ENCODE peak calls at places on chromosomes 4 and X, in five cellular contexts. G is erythroblast, D is heart left ventricle, M is A549, K is uterus. A is an unnamed sample.

GRCh38 chrX:134670241-134670811 is 12.1 kb upstream of the PLAC1 start:
- DNase-seq in K (no peak), D (no peak), M (peak; percentile 78), G (no peak), A (no peak)

GRCh38 chrX:29652484-29652883 is 562.9 kb upstream of the MAGEB2 start:
- DNase-seq in G (no peak), M (no peak), K (no peak), D (no peak), A (no peak)

GRCh38 chrX:68503830-68504229 is 5.0 kb downstream of the YIPF6 start:
- DNase-seq in M (no peak), D (no peak), K (no peak), G (no peak), A (no peak)

GRCh38 chr4:183532823-183533222 is 28.0 kb downstream of the ING2 start:
- DNase-seq in D (no peak), G (no peak), M (no peak), K (no peak), A (no peak)

GRCh38 chrX:124211312-124211942 is 121.0 kb upstream of the TEX13D start:
- DNase-seq in K (no peak), G (peak; percentile 42), M (peak; percentile 20), D (no peak), A (no peak)

GRCh38 chr4:139275281-139275735 is 4.7 kb downstream of the MGARP start:
- DNase-seq in D (no peak), M (no peak), K (no peak), G (no peak), A (no peak)

GRCh38 chr4:8070751-8071718 is 87.6 kb downstream of the ABLIM2 start:
- DNase-seq in G (no peak), D (no peak), K (no peak), M (no peak), A (no peak)

GRCh38 chr4:170522427-170522970 is 432.7 kb upstream of the AADAT start:
- DNase-seq in M (no peak), D (no peak), G (no peak), K (no peak), A (no peak)

GRCh38 chrX:20517565-20517964 is 250.9 kb upstream of the RPS6KA3 start:
- DNase-seq in D (no peak), K (no peak), M (no peak), G (no peak), A (no peak)

GRCh38 chr4:174528226-174528625 is 5.9 kb upstream of the HPGD start:
- DNase-seq in D (no peak), K (no peak), M (no peak), G (peak; percentile 28), A (no peak)

GRCh38 chrX:39724544-39724943 is 373.2 kb downstream of the BCOR start:
- DNase-seq in D (no peak), G (no peak), K (no peak), M (no peak), A (no peak)

GRCh38 chr4:53551963-53552362 is 39.3 kb downstream of the LNX1 start:
- DNase-seq in G (no peak), D (no peak), K (no peak), M (no peak), A (peak; percentile 17)

GRCh38 chr4:82519776-82520175 is 42.0 kb downstream of the TMEM150C start:
- DNase-seq in M (no peak), G (no peak), D (no peak), K (no peak), A (no peak)
- TF ChIP-seq POLR2A in M (no peak), G (no peak), D (no peak), K (no peak), A (no peak)

DNA sequence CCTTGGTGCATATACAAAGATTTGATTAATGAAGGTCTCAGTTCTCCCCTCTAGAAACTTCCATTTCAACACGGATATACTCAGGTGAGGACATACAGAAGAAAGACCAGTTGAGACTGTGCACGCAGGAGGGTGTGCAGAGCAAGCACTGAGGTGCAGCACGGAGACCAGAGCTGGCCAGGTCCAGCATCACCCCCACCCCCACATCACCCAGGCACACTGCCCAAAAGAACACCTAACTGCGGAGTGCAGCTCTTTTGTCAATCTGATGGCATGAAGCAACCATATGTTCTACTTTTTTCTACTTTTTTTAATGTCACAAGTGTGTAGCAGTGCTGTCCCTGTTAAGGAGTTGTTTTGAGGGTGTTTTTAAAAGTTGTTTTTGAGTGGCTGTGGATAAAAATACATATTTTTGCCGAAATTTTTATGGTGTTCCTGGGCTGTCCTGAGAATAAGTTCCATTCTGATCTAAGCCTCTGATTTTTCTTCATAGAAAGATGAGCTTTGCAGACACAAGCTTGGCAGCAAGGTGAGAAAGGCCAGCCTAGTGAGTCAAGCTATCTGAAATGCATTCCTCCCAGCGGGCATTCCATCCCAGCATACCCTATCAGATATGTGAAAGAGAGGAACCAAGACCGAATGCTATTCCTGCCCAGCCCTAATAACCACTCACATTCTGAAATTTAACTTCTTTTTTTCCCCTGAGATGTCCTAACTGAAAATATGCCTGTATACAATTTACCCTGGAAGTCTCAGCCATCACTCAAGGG is 173.7 kb downstream of the PTTG2 start:
- DNase-seq in D (peak; percentile 15), G (no peak), M (no peak), K (no peak), A (no peak)
- TF ChIP-seq POLR2A in D (no peak), G (no peak), M (no peak), K (no peak), A (no peak)

GRCh38 chrX:155026727-155027508 is at the start of gene FUNDC2:
- DNase-seq in M (peak; percentile 7), K (peak; percentile 91), D (peak; percentile 94), G (peak; percentile 96), A (peak; percentile 95)
- TF ChIP-seq POLR2A in M (peak; percentile 43), K (peak; percentile 74), D (no peak), G (peak; percentile 80), A (no peak)

GRCh38 chr4:152537881-152538280 is 2.0 kb upstream of the FBXW7 start:
- DNase-seq in D (no peak), K (no peak), M (no peak), G (peak; percentile 17), A (no peak)

GRCh38 chr4:152535236-152535902 is 523 bp downstream of the FBXW7 start:
- DNase-seq in D (no peak), M (no peak), G (peak; percentile 72), K (peak; percentile 29), A (no peak)

GRCh38 chr4:152534541-152535231 is 1.2 kb downstream of the FBXW7 start:
- DNase-seq in K (peak; percentile 18), G (peak; percentile 75), M (no peak), D (peak; percentile 55), A (peak; percentile 28)

GRCh38 chr4:152536545-152537182 is 772 bp upstream of the FBXW7 start:
- DNase-seq in G (no peak), M (peak; percentile 23), K (no peak), D (peak; percentile 32), A (no peak)

DNA sequence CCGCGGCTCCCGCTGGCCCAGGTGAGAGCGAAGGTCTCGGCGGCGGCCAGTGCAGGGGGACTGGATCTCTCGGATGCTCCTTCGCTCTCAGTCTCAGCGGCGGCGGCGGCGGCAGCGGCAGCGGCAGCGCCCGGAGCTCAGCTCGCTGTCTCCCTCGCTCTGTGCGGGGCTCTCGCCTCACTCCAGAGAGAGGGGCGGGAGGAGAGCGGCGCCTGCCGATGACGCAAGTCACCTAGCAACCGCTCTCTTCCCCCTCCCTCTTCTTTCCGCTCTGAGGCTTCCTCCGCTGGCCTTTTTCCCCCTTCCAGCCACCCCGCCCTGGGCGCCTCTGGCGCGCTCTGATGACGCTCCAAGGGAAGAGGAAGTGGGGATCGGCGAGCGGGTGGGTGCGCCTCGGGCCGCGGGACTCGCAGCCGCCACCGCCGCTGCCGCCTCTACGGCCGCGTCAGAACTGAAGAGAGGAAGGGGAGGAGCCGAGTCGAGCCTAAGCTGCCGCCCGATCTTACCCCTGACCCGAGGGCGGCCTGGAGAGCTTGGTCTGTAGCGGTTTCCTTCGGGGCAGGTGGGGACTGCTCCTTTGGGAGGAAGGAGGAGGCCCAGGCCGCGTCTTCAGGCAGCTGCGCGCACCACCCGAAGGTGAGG is at the start of gene FBXW7:
- DNase-seq in D (peak; percentile 99), M (peak; percentile 87), G (peak; percentile 100), K (peak; percentile 99), A (peak; percentile 99)
- TF ChIP-seq POLR2A in D (no peak), M (peak; percentile 62), G (peak; percentile 93), K (peak; percentile 90), A (peak; percentile 73)

GRCh38 chr4:128527356-128527755 is 239.7 kb upstream of the PGRMC2 start:
- DNase-seq in D (no peak), M (no peak), G (no peak), K (no peak), A (no peak)

GRCh38 chr4:128525939-128526630 is 238.5 kb upstream of the PGRMC2 start:
- DNase-seq in K (no peak), M (no peak), G (no peak), D (no peak), A (no peak)

GRCh38 chr4:128521634-128522253 is 234.1 kb upstream of the PGRMC2 start:
- DNase-seq in K (no peak), G (no peak), M (peak; percentile 33), D (no peak), A (no peak)

GRCh38 chr4:128525387-128525786 is 237.8 kb upstream of the PGRMC2 start:
- DNase-seq in K (no peak), G (peak; percentile 76), M (no peak), D (no peak), A (no peak)

DNA sequence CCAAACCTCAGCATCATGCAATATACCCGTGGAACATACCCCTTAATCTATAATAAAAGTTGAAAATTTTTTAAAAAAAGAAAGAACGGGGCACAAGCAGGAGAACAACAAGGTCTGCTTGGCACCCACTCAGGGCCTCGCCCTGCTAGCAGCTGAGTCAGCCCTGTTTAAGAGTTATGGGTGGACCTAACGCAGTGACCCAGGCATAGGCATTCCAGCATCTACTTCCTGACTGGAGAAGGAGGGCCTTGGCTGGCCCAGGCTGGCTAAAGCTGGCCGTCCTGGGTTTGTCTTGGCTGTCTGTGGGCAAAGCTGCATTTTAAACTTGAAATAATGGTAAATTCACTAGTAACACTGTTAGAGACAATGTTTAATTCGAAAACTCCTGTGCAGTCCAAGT is 236.7 kb upstream of the PGRMC2 start:
- DNase-seq in K (peak; percentile 36), M (peak; percentile 51), D (no peak), G (peak; percentile 80), A (peak; percentile 67)
- TF ChIP-seq POLR2A in K (no peak), M (peak; percentile 13), D (no peak), G (no peak), A (no peak)